ENCODE peak calls at places on chromosomes 6 and 20, in nine cellular contexts. One of them, this sample, is unnamed.

GRCh38 chr6:81751388-81752083 is 945 bp downstream of the TENT5A start:
- DNase-seq in AG10803: peak; percentile 53
- DNase-seq in IMR-90: peak; percentile 38
- DNase-seq in left ventricle myocardium inferior: peak; percentile 75
- DNase-seq in HCT116: peak; percentile 13
- DNase-seq in body of pancreas: peak; percentile 67
- DNase-seq in endothelial cell of umbilical vein: peak; percentile 37
- DNase-seq in GM12865: no peak
- DNase-seq in choroid plexus epithelial cell: peak; percentile 47
- DNase-seq in this sample: peak; percentile 72

GRCh38 chr6:64012351-64013060 is 376.9 kb downstream of the PHF3 start:
- DNase-seq in AG10803: peak; percentile 1
- DNase-seq in choroid plexus epithelial cell: peak; percentile 90
- DNase-seq in IMR-90: peak; percentile 78
- DNase-seq in HCT116: no peak
- DNase-seq in endothelial cell of umbilical vein: no peak
- DNase-seq in left ventricle myocardium inferior: no peak
- DNase-seq in GM12865: peak; percentile 32
- DNase-seq in body of pancreas: no peak
- DNase-seq in this sample: no peak

GRCh38 chr6:32933661-32934085 is 7.2 kb downstream of the HLA-DMB start:
- DNase-seq in choroid plexus epithelial cell: peak; percentile 83
- DNase-seq in left ventricle myocardium inferior: peak; percentile 78
- DNase-seq in body of pancreas: peak; percentile 83
- DNase-seq in AG10803: peak; percentile 74
- DNase-seq in endothelial cell of umbilical vein: peak; percentile 76
- DNase-seq in GM12865: peak; percentile 81
- DNase-seq in IMR-90: peak; percentile 73
- DNase-seq in HCT116: peak; percentile 56
- DNase-seq in this sample: peak; percentile 94

GRCh38 chr6:11632795-11633511 is 95.4 kb downstream of the TMEM170B start:
- DNase-seq in left ventricle myocardium inferior: no peak
- DNase-seq in AG10803: peak; percentile 79
- DNase-seq in choroid plexus epithelial cell: peak; percentile 69
- DNase-seq in IMR-90: peak; percentile 90
- DNase-seq in endothelial cell of umbilical vein: no peak
- DNase-seq in body of pancreas: peak; percentile 31
- DNase-seq in GM12865: no peak
- DNase-seq in HCT116: no peak
- DNase-seq in this sample: no peak

GRCh38 chr6:92507552-92507951 is 911.8 kb downstream of the EPHA7 start:
- DNase-seq in choroid plexus epithelial cell: no peak
- DNase-seq in AG10803: no peak
- DNase-seq in left ventricle myocardium inferior: no peak
- DNase-seq in endothelial cell of umbilical vein: no peak
- DNase-seq in HCT116: no peak
- DNase-seq in body of pancreas: no peak
- DNase-seq in GM12865: no peak
- DNase-seq in IMR-90: no peak
- DNase-seq in this sample: no peak

GRCh38 chr6:10414766-10415592 is at the start of gene TFAP2A:
- DNase-seq in choroid plexus epithelial cell: no peak
- DNase-seq in GM12865: no peak
- DNase-seq in body of pancreas: no peak
- DNase-seq in IMR-90: peak; percentile 56
- DNase-seq in AG10803: peak; percentile 57
- DNase-seq in endothelial cell of umbilical vein: no peak
- DNase-seq in HCT116: no peak
- DNase-seq in left ventricle myocardium inferior: no peak
- DNase-seq in this sample: no peak

GRCh38 chr6:139778688-139779087 is 404.2 kb upstream of the CITED2 start:
- DNase-seq in AG10803: peak; percentile 40
- DNase-seq in HCT116: no peak
- DNase-seq in endothelial cell of umbilical vein: no peak
- DNase-seq in GM12865: no peak
- DNase-seq in body of pancreas: no peak
- DNase-seq in choroid plexus epithelial cell: no peak
- DNase-seq in IMR-90: peak; percentile 60
- DNase-seq in left ventricle myocardium inferior: no peak
- DNase-seq in this sample: peak; percentile 21

GRCh38 chr6:134415681-134416080 is 97.8 kb upstream of the SGK1 start:
- DNase-seq in left ventricle myocardium inferior: no peak
- DNase-seq in IMR-90: no peak
- DNase-seq in choroid plexus epithelial cell: no peak
- DNase-seq in HCT116: no peak
- DNase-seq in AG10803: no peak
- DNase-seq in body of pancreas: no peak
- DNase-seq in GM12865: no peak
- DNase-seq in endothelial cell of umbilical vein: no peak
- DNase-seq in this sample: no peak

GRCh38 chr6:159107451-159108260 is 61.5 kb upstream of the FNDC1 start:
- DNase-seq in endothelial cell of umbilical vein: no peak
- DNase-seq in choroid plexus epithelial cell: no peak
- DNase-seq in body of pancreas: no peak
- DNase-seq in AG10803: no peak
- DNase-seq in IMR-90: no peak
- DNase-seq in left ventricle myocardium inferior: no peak
- DNase-seq in HCT116: no peak
- DNase-seq in GM12865: peak; percentile 73
- DNase-seq in this sample: no peak

GRCh38 chr6:156438519-156438918 is 338.7 kb upstream of the ARID1B start:
- DNase-seq in body of pancreas: no peak
- DNase-seq in choroid plexus epithelial cell: no peak
- DNase-seq in GM12865: no peak
- DNase-seq in left ventricle myocardium inferior: no peak
- DNase-seq in HCT116: no peak
- DNase-seq in AG10803: no peak
- DNase-seq in IMR-90: no peak
- DNase-seq in endothelial cell of umbilical vein: no peak
- DNase-seq in this sample: no peak

GRCh38 chr6:40997256-40997957 is 41.6 kb downstream of the UNC5CL start:
- DNase-seq in GM12865: no peak
- DNase-seq in left ventricle myocardium inferior: no peak
- DNase-seq in body of pancreas: peak; percentile 64
- DNase-seq in IMR-90: peak; percentile 78
- DNase-seq in choroid plexus epithelial cell: peak; percentile 79
- DNase-seq in HCT116: peak; percentile 82
- DNase-seq in AG10803: peak; percentile 55
- DNase-seq in endothelial cell of umbilical vein: peak; percentile 93
- DNase-seq in this sample: peak; percentile 32

GRCh38 chr6:84077645-84078044 is 44.1 kb downstream of the MRAP2 start:
- DNase-seq in HCT116: no peak
- DNase-seq in choroid plexus epithelial cell: no peak
- DNase-seq in AG10803: no peak
- DNase-seq in IMR-90: no peak
- DNase-seq in body of pancreas: no peak
- DNase-seq in GM12865: no peak
- DNase-seq in left ventricle myocardium inferior: no peak
- DNase-seq in endothelial cell of umbilical vein: no peak
- DNase-seq in this sample: no peak

GRCh38 chr20:16173044-16173443 is 400.2 kb downstream of the KIF16B start:
- DNase-seq in HCT116: no peak
- DNase-seq in GM12865: no peak
- DNase-seq in IMR-90: no peak
- DNase-seq in AG10803: no peak
- DNase-seq in choroid plexus epithelial cell: no peak
- DNase-seq in body of pancreas: no peak
- DNase-seq in left ventricle myocardium inferior: no peak
- DNase-seq in endothelial cell of umbilical vein: no peak
- DNase-seq in this sample: no peak

GRCh38 chr20:16170406-16170971 is 402.8 kb downstream of the KIF16B start:
- DNase-seq in IMR-90: no peak
- DNase-seq in endothelial cell of umbilical vein: no peak
- DNase-seq in AG10803: no peak
- DNase-seq in HCT116: no peak
- DNase-seq in body of pancreas: no peak
- DNase-seq in GM12865: no peak
- DNase-seq in left ventricle myocardium inferior: no peak
- DNase-seq in choroid plexus epithelial cell: no peak
- DNase-seq in this sample: no peak

GRCh38 chr20:16171180-16171579 is 402.1 kb downstream of the KIF16B start:
- DNase-seq in endothelial cell of umbilical vein: no peak
- DNase-seq in left ventricle myocardium inferior: no peak
- DNase-seq in body of pancreas: no peak
- DNase-seq in IMR-90: no peak
- DNase-seq in AG10803: no peak
- DNase-seq in GM12865: no peak
- DNase-seq in HCT116: no peak
- DNase-seq in choroid plexus epithelial cell: no peak
- DNase-seq in this sample: no peak

DNA sequence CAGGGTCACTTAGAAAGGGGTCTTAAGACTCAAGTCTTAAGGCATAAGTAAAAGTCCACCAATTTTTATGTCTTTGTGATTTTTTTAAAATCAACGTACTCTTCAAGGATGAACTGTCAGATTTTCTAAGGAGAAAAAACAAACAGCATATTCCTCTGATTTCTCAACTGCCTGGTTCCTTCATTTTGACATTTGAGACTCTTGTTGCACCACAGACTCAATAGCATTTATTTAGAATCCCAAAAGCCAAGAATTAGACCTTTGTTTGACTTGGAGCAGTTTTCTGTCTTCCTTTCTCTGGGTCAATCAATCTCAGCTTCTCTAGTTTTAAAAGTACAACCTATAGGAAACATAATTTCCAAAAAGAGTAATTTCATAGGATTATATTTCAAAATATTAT is 405.8 kb downstream of the KIF16B start:
- DNase-seq in left ventricle myocardium inferior: no peak
- DNase-seq in IMR-90: no peak
- DNase-seq in endothelial cell of umbilical vein: no peak
- DNase-seq in AG10803: no peak
- DNase-seq in choroid plexus epithelial cell: no peak
- DNase-seq in HCT116: no peak
- DNase-seq in body of pancreas: no peak
- DNase-seq in GM12865: no peak
- DNase-seq in this sample: no peak
- TF ChIP-seq CTCF in left ventricle myocardium inferior: no peak
- TF ChIP-seq CTCF in IMR-90: no peak
- TF ChIP-seq CTCF in endothelial cell of umbilical vein: no peak
- TF ChIP-seq CTCF in AG10803: no peak
- TF ChIP-seq CTCF in choroid plexus epithelial cell: no peak
- TF ChIP-seq CTCF in HCT116: no peak
- TF ChIP-seq CTCF in body of pancreas: no peak
- TF ChIP-seq CTCF in GM12865: no peak
- TF ChIP-seq CTCF in this sample: no peak

GRCh38 chr6:31575952-31576684 is 753 bp downstream of the TNF start:
- DNase-seq in IMR-90: no peak
- DNase-seq in choroid plexus epithelial cell: no peak
- DNase-seq in endothelial cell of umbilical vein: no peak
- DNase-seq in HCT116: no peak
- DNase-seq in AG10803: no peak
- DNase-seq in body of pancreas: no peak
- DNase-seq in left ventricle myocardium inferior: no peak
- DNase-seq in GM12865: no peak
- DNase-seq in this sample: no peak
- H3K4me3 ChIP-seq in IMR-90: no peak overlapping the region
- H3K4me3 ChIP-seq in choroid plexus epithelial cell: no peak overlapping the region
- H3K4me3 ChIP-seq in endothelial cell of umbilical vein: no peak overlapping the region
- H3K4me3 ChIP-seq in HCT116: no peak overlapping the region
- H3K4me3 ChIP-seq in AG10803: no peak overlapping the region
- H3K4me3 ChIP-seq in body of pancreas: no peak overlapping the region
- H3K4me3 ChIP-seq in left ventricle myocardium inferior: peak overlapping the region; percentile 60
- H3K4me3 ChIP-seq in GM12865: peak overlapping the region; percentile 73
- H3K4me3 ChIP-seq in this sample: no peak overlapping the region

DNA sequence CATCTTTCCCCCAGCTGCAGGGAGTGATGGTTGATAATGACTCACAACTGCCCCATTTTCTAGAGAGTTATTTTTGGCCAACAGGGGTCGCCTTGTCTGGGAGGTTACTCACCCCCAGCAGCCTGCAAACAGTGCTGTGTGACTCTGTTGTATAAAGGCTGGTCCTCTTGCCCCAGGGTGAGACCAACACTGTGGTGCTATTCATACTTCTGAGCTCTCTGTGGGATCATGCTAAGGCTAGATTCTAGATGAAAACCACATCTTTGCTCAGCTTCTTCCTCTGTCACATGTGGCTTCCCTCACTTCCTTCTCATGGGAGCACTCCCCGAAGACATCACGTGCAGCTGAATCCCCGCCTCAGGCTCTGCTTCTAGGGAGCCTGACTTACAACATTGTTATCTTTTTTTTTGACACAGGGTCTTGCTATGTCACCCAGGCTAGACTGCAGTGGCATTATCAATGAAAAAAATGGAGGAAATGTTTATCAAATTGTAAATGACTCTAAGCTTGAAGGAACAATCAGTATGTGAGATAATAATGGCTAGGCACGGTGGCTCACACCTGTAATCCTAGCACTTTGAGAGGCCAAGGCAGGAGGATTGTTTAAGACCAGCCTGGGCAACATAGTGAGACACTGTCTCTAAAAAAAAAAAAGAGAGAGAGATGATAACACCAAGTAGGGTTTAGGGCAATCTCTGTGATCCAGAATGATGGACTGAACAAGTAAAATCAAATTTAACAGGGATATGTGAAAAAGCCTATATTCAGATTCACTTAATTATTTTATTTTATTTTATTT is 55.7 kb upstream of the SLC23A2 start:
- DNase-seq in AG10803: peak; percentile 35
- DNase-seq in GM12865: peak; percentile 67
- DNase-seq in endothelial cell of umbilical vein: peak; percentile 23
- DNase-seq in HCT116: peak; percentile 26
- DNase-seq in IMR-90: peak; percentile 46
- DNase-seq in choroid plexus epithelial cell: peak; percentile 43
- DNase-seq in body of pancreas: peak; percentile 23
- DNase-seq in left ventricle myocardium inferior: peak; percentile 39
- DNase-seq in this sample: peak; percentile 65
- TF ChIP-seq CTCF in AG10803: peak; percentile 51
- TF ChIP-seq CTCF in GM12865: peak; percentile 52
- TF ChIP-seq CTCF in endothelial cell of umbilical vein: peak; percentile 47
- TF ChIP-seq CTCF in HCT116: peak; percentile 49
- TF ChIP-seq CTCF in IMR-90: peak; percentile 45
- TF ChIP-seq CTCF in choroid plexus epithelial cell: peak; percentile 60
- TF ChIP-seq CTCF in body of pancreas: peak; percentile 20
- TF ChIP-seq CTCF in left ventricle myocardium inferior: peak; percentile 28
- TF ChIP-seq CTCF in this sample: peak; percentile 51

GRCh38 chr20:1336699-1337387 is 7.9 kb upstream of the SDCBP2 start:
- DNase-seq in choroid plexus epithelial cell: no peak
- DNase-seq in AG10803: peak; percentile 31
- DNase-seq in endothelial cell of umbilical vein: peak; percentile 97
- DNase-seq in body of pancreas: peak; percentile 45
- DNase-seq in left ventricle myocardium inferior: peak; percentile 84
- DNase-seq in GM12865: no peak
- DNase-seq in IMR-90: no peak
- DNase-seq in HCT116: no peak
- DNase-seq in this sample: peak; percentile 65

GRCh38 chr20:1334761-1335160 is 5.8 kb upstream of the SDCBP2 start:
- DNase-seq in AG10803: no peak
- DNase-seq in endothelial cell of umbilical vein: no peak
- DNase-seq in HCT116: peak; percentile 27
- DNase-seq in choroid plexus epithelial cell: no peak
- DNase-seq in IMR-90: no peak
- DNase-seq in left ventricle myocardium inferior: no peak
- DNase-seq in body of pancreas: no peak
- DNase-seq in GM12865: peak; percentile 37
- DNase-seq in this sample: no peak

GRCh38 chr20:1337441-1337840 is 8.5 kb upstream of the SDCBP2 start:
- DNase-seq in left ventricle myocardium inferior: no peak
- DNase-seq in GM12865: no peak
- DNase-seq in IMR-90: no peak
- DNase-seq in HCT116: no peak
- DNase-seq in body of pancreas: no peak
- DNase-seq in choroid plexus epithelial cell: no peak
- DNase-seq in AG10803: no peak
- DNase-seq in endothelial cell of umbilical vein: no peak
- DNase-seq in this sample: no peak

GRCh38 chr20:1334370-1334731 is 5.4 kb upstream of the SDCBP2 start:
- DNase-seq in IMR-90: no peak
- DNase-seq in left ventricle myocardium inferior: no peak
- DNase-seq in GM12865: no peak
- DNase-seq in HCT116: no peak
- DNase-seq in body of pancreas: no peak
- DNase-seq in endothelial cell of umbilical vein: no peak
- DNase-seq in AG10803: no peak
- DNase-seq in choroid plexus epithelial cell: no peak
- DNase-seq in this sample: no peak

GRCh38 chr20:1335961-1336698 is 7.2 kb upstream of the SDCBP2 start:
- DNase-seq in AG10803: no peak
- DNase-seq in choroid plexus epithelial cell: no peak
- DNase-seq in GM12865: no peak
- DNase-seq in endothelial cell of umbilical vein: peak; percentile 56
- DNase-seq in IMR-90: no peak
- DNase-seq in body of pancreas: no peak
- DNase-seq in left ventricle myocardium inferior: no peak
- DNase-seq in HCT116: no peak
- DNase-seq in this sample: no peak
- H3K4me3 ChIP-seq in AG10803: no peak overlapping the region
- H3K4me3 ChIP-seq in choroid plexus epithelial cell: no peak overlapping the region
- H3K4me3 ChIP-seq in GM12865: no peak overlapping the region
- H3K4me3 ChIP-seq in endothelial cell of umbilical vein: no peak overlapping the region
- H3K4me3 ChIP-seq in IMR-90: no peak overlapping the region
- H3K4me3 ChIP-seq in body of pancreas: no peak overlapping the region
- H3K4me3 ChIP-seq in left ventricle myocardium inferior: peak overlapping the region; percentile 20
- H3K4me3 ChIP-seq in HCT116: no peak overlapping the region
- H3K4me3 ChIP-seq in this sample: no peak overlapping the region

This sample was measured in adrenal gland.